ENCODE peak calls at places on chromosomes 6 and 20, in four cellular contexts. One of them, this sample, is unnamed.

GRCh38 chr6:142242269-142242668 is 59.5 kb upstream of the ADGRG6 start:
- DNase-seq in glomerular endothelial cell: no peak
- DNase-seq in lower lobe of right lung: no peak
- DNase-seq in NCI-H1092 treated with DMSO at 0.1 percent for 48 hours: no peak
- DNase-seq in this sample: peak; percentile 12

GRCh38 chr6:23535071-23535470 is 590.9 kb upstream of the NRSN1 start:
- DNase-seq in glomerular endothelial cell: no peak
- DNase-seq in lower lobe of right lung: no peak
- DNase-seq in NCI-H1092 treated with DMSO at 0.1 percent for 48 hours: peak; percentile 49
- DNase-seq in this sample: no peak

GRCh38 chr6:119894801-119895200 is 545.2 kb upstream of the MAN1A1 start:
- DNase-seq in glomerular endothelial cell: no peak
- DNase-seq in lower lobe of right lung: no peak
- DNase-seq in NCI-H1092 treated with DMSO at 0.1 percent for 48 hours: no peak
- DNase-seq in this sample: no peak

GRCh38 chr6:28884423-28885148 is 39.2 kb downstream of the TRIM27 start:
- DNase-seq in glomerular endothelial cell: no peak
- DNase-seq in lower lobe of right lung: no peak
- DNase-seq in NCI-H1092 treated with DMSO at 0.1 percent for 48 hours: no peak
- DNase-seq in this sample: no peak

GRCh38 chr20:44287272-44288097 is 23.5 kb downstream of the FITM2 start:
- DNase-seq in glomerular endothelial cell: no peak
- DNase-seq in lower lobe of right lung: no peak
- DNase-seq in NCI-H1092 treated with DMSO at 0.1 percent for 48 hours: no peak
- DNase-seq in this sample: no peak

GRCh38 chr6:3732345-3733141 is 19.0 kb downstream of the PXDC1 start:
- DNase-seq in glomerular endothelial cell: no peak
- DNase-seq in lower lobe of right lung: peak; percentile 82
- DNase-seq in NCI-H1092 treated with DMSO at 0.1 percent for 48 hours: peak; percentile 50
- DNase-seq in this sample: no peak

GRCh38 chr6:12297363-12298016 is 7.3 kb downstream of the EDN1 start:
- DNase-seq in glomerular endothelial cell: no peak
- DNase-seq in lower lobe of right lung: no peak
- DNase-seq in NCI-H1092 treated with DMSO at 0.1 percent for 48 hours: no peak
- DNase-seq in this sample: no peak

GRCh38 chr20:62822788-62823651 is 6.2 kb downstream of the COL9A3 start:
- DNase-seq in glomerular endothelial cell: no peak
- DNase-seq in lower lobe of right lung: no peak
- DNase-seq in NCI-H1092 treated with DMSO at 0.1 percent for 48 hours: peak; percentile 53
- DNase-seq in this sample: no peak

GRCh38 chr20:25540273-25540672 is 45.1 kb downstream of the NINL start:
- DNase-seq in glomerular endothelial cell: no peak
- DNase-seq in lower lobe of right lung: no peak
- DNase-seq in NCI-H1092 treated with DMSO at 0.1 percent for 48 hours: no peak
- DNase-seq in this sample: no peak

GRCh38 chr6:112195166-112195565 is 59.2 kb downstream of the LAMA4 start:
- DNase-seq in glomerular endothelial cell: no peak
- DNase-seq in lower lobe of right lung: no peak
- DNase-seq in NCI-H1092 treated with DMSO at 0.1 percent for 48 hours: no peak
- DNase-seq in this sample: no peak

GRCh38 chr20:20465259-20465658 is 97.4 kb downstream of the INSM1 start:
- DNase-seq in glomerular endothelial cell: no peak
- DNase-seq in lower lobe of right lung: no peak
- DNase-seq in NCI-H1092 treated with DMSO at 0.1 percent for 48 hours: peak; percentile 50
- DNase-seq in this sample: no peak

GRCh38 chr6:70863343-70863742 is 93.5 kb downstream of the B3GAT2 start:
- DNase-seq in glomerular endothelial cell: no peak
- DNase-seq in lower lobe of right lung: no peak
- DNase-seq in NCI-H1092 treated with DMSO at 0.1 percent for 48 hours: no peak
- DNase-seq in this sample: no peak

This sample was measured in retinal pigment epithelial cell.